ENCODE peak calls at places on chromosomes 12 and 14, in five cellular contexts. K is left lung; W is CD8-positive, alpha-beta memory T cell; F is prostate gland; R is cardiac muscle cell. P is an unnamed sample.

GRCh38 chr12:102757874-102758244 is 159.2 kb downstream of the PAH start:
- DNase-seq in K (no peak), W (no peak), F (no peak), R (no peak), P (no peak)

GRCh38 chr12:46915082-46915481 is 89.3 kb upstream of the SLC38A4 start:
- DNase-seq in K (peak; percentile 58), W (no peak), F (no peak), R (no peak), P (no peak)

GRCh38 chr14:98952595-98953325 is 319.2 kb downstream of the BCL11B start:
- DNase-seq in K (no peak), W (no peak), F (no peak), R (no peak), P (no peak)

GRCh38 chr12:42652048-42652447 is 62.5 kb upstream of the PRICKLE1 start:
- DNase-seq in K (no peak), W (no peak), F (no peak), R (no peak), P (no peak)

GRCh38 chr12:93072340-93072739 is 143.2 kb upstream of the EEA1 start:
- DNase-seq in K (no peak), W (no peak), F (no peak), R (no peak), P (no peak)

GRCh38 chr14:104291123-104292000 is 153.0 kb downstream of the KIF26A start:
- DNase-seq in K (peak; percentile 21), W (no peak), F (no peak), R (peak; percentile 81), P (peak; percentile 11)

GRCh38 chr14:57189070-57189469 is 79.6 kb downstream of the EXOC5 start:
- DNase-seq in K (no peak), W (no peak), F (no peak), R (peak; percentile 44), P (no peak)

GRCh38 chr14:23379331-23380196 is 2.7 kb downstream of the CMTM5 start:
- DNase-seq in K (peak; percentile 61), W (peak; percentile 49), F (peak; percentile 83), R (peak; percentile 86), P (no peak)

GRCh38 chr14:30005114-30005698 is 77.6 kb upstream of the PRKD1 start:
- DNase-seq in K (no peak), W (no peak), F (peak; percentile 12), R (peak; percentile 66), P (no peak)

GRCh38 chr12:124550123-124551089 is 17.0 kb downstream of the NCOR2 start:
- DNase-seq in K (peak; percentile 33), W (no peak), F (no peak), R (no peak), P (no peak)

GRCh38 chr12:53952871-53953734 is 1.6 kb upstream of the HOXC12 start:
- DNase-seq in K (no peak), W (no peak), F (no peak), R (no peak), P (no peak)
- H3K27me3 ChIP-seq in K (peaks cover 100% of the 10 kb centered on the region), W (peaks cover 96% of the 10 kb centered on the region), F (peaks cover 76% of the 10 kb centered on the region), R (peaks cover 100% of the 10 kb centered on the region), P (peaks cover 100% of the 10 kb centered on the region)

GRCh38 chr12:103997277-103997900 is 31.7 kb downstream of the TDG start:
- DNase-seq in K (no peak), W (no peak), F (no peak), R (peak; percentile 6), P (no peak)
- H3K27ac ChIP-seq in K (no peak overlapping the region), W (no peak overlapping the region), F (no peak overlapping the region), R (no peak overlapping the region), P (no peak overlapping the region)

DNA sequence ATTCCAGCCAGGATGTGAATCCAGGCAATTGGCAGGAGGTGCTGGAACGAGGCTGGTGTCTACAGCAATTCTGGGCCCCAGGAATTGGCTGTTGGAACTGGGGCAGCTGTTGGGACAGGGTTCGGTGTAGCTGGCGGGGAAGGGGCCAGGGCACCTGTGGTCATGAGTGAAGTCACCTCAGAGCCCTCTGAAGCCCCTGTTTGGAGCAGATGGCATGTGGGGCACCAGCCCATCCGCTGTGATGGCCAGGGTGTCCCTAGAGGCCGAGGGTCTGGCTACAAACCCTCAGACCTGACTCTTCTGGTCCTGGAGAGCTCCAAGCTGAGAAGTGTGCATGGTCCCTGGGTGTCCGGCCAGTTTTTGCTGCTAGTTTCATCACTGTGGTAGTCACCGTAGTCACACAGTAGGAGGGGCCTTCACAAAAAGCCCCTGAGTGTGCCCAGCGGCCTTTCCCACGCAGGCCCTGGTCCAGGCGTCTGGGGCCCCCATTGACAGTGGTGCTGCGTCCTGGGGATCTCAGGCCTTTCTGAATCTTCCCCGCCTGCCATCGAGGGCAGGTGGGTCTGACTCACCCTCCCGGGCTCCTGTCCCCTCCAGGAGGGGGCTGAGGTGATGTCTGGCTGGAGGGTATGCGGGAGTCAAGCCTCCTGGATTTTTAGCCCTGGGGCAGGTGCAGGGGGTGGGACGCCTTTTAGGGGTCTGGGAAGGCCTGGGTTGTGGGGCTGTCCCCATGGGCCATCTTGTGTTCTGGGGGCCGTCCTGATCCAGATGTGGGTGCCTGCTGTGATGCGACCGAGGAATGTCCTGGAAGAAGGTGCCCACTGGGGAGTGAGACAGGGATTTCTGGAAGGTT is 368.0 kb downstream of the TMEM121 start:
- DNase-seq in K (peak; percentile 22), W (no peak), F (no peak), R (no peak), P (no peak)
- H3K27me3 ChIP-seq in K (peaks cover 44% of the 10 kb centered on the region), W (no peaks in the 10 kb centered on the region), F (no peaks in the 10 kb centered on the region), R (no peaks in the 10 kb centered on the region), P (peaks cover 3% of the 10 kb centered on the region)

DNA sequence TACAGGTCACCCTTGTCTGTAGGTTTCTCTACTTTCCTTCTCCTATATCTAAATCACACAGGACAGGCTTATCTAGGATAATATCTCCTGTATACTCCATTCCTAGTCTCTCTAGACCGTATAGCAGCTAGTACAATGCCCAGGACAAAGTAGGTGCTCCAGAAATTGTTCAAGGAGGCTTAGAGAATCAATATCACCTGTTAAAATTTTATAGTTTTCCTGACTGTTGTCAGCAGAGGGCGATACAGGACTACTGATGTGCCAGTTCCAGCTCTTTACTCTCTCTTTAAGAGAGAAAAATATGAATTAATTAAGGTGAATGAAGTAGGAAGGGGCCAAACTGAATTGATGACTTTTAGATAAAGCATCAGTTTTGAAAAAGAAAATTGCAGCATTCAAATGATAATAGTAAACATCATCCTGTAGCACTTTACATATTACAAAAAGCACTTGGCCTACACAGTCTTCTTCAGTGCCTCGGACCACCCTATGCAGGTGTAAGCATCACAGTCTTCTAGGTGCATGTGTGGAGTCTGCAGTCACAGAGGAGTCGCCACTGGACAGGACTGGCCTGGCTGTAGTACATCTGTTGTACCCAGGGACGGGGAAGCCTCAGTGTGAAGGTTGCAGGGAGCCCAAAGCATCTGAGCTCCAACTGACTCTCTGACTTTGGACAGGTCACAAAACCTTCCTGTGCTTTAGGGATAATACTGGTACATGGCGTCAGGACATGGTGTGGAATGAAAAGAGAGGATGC is 61.9 kb upstream of the MAX start:
- DNase-seq in K (no peak), W (no peak), F (peak; percentile 32), R (peak; percentile 61), P (no peak)
- H3K27ac ChIP-seq in K (no peak overlapping the region), W (no peak overlapping the region), F (no peak overlapping the region), R (no peak overlapping the region), P (no peak overlapping the region)

GRCh38 chr12:1630827-1631591 is 2.0 kb downstream of the WNT5B start:
- DNase-seq in K (no peak), W (no peak), F (no peak), R (peak; percentile 60), P (no peak)

GRCh38 chr12:1630081-1630826 is 1.2 kb downstream of the WNT5B start:
- DNase-seq in K (no peak), W (no peak), F (peak; percentile 72), R (peak; percentile 47), P (no peak)

GRCh38 chr12:1628671-1629337 is at the start of gene WNT5B:
- DNase-seq in K (no peak), W (no peak), F (no peak), R (peak; percentile 55), P (no peak)

GRCh38 chr12:1632702-1633101 is 3.7 kb downstream of the WNT5B start:
- DNase-seq in K (no peak), W (no peak), F (no peak), R (no peak), P (no peak)

GRCh38 chr12:1629338-1630080 is 478 bp downstream of the WNT5B start:
- DNase-seq in K (no peak), W (no peak), F (no peak), R (peak; percentile 38), P (no peak)
- H3K27me3 ChIP-seq in K (peaks cover 38% of the 10 kb centered on the region), W (peaks cover 23% of the 10 kb centered on the region), F (no peaks in the 10 kb centered on the region), R (peaks cover 9% of the 10 kb centered on the region), P (no peaks in the 10 kb centered on the region)

GRCh38 chr12:104339663-104340062 is 36.1 kb downstream of the EID3 start:
- DNase-seq in K (no peak), W (no peak), F (no peak), R (no peak), P (no peak)

GRCh38 chr12:104340177-104340576 is 36.6 kb downstream of the EID3 start:
- DNase-seq in K (no peak), W (no peak), F (no peak), R (no peak), P (no peak)

GRCh38 chr12:104342635-104343249 is 39.2 kb downstream of the EID3 start:
- DNase-seq in K (no peak), W (no peak), F (no peak), R (no peak), P (no peak)

GRCh38 chr12:104342147-104342546 is 38.6 kb downstream of the EID3 start:
- DNase-seq in K (no peak), W (no peak), F (no peak), R (no peak), P (no peak)

GRCh38 chr12:104340917-104341611 is 37.5 kb downstream of the EID3 start:
- DNase-seq in K (no peak), W (no peak), F (no peak), R (no peak), P (peak; percentile 11)
- H3K27ac ChIP-seq in K (no peak overlapping the region), W (no peak overlapping the region), F (no peak overlapping the region), R (no peak overlapping the region), P (no peak overlapping the region)

DNA sequence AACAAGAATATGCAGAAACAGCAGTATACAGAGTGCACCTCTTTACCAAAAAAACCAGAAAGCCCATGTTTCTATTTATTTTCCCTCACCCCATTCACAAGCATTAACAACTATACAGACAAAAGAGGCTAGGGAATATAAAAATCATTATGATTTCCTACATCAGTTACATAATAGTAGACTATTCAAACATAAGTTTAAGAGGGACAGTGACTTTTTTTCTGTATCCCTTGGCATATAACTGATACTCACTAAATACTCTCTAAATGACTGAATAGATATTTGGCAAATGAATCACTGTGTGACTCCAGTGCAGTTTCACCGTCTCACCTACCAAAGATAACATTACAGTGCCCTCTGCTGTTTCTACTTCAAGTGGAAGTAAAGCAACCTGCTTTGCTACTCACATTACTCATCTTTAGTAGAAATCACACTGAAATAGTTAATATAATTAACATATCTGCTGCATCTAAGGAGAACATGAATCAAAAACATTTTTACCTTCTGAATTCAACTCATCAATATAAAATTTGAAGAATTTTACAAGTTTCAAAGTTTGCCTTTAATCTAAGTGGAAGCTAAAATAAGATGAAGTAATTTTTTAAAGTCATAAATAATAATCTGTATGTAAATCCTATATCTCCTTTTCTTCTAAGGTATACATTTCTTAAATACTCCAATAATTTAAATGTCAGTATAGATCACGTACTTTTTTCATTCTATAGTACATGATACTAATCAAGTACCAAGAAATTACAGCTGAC is 103.8 kb downstream of the OSBPL8 start:
- DNase-seq in K (no peak), W (no peak), F (peak; percentile 14), R (peak; percentile 60), P (no peak)
- H3K27me3 ChIP-seq in K (no peaks in the 10 kb centered on the region), W (no peaks in the 10 kb centered on the region), F (no peaks in the 10 kb centered on the region), R (no peaks in the 10 kb centered on the region), P (no peaks in the 10 kb centered on the region)

P was measured in dorsolateral prefrontal cortex.